ENCODE peak calls at places on chromosome 15, in five cellular contexts. One of them, this sample, is unnamed.
A peak's percentile ranks its signal among the peaks of the same experiment; 100 is the strongest.

GRCh38 chr15:58458076-58458475 is 26.3 kb downstream of the LIPC start:
- DNase-seq in upper lobe of left lung: no peak
- DNase-seq in GM12892: no peak
- DNase-seq in breast epithelium: no peak
- DNase-seq in sigmoid colon: no peak
- DNase-seq in this sample: no peak

GRCh38 chr15:89749951-89750559 is 994 bp downstream of the MESP1 start:
- DNase-seq in upper lobe of left lung: peak; percentile 34
- DNase-seq in breast epithelium: no peak
- DNase-seq in sigmoid colon: no peak
- DNase-seq in GM12892: no peak
- DNase-seq in this sample: peak; percentile 30

GRCh38 chr15:75721923-75722870 is 9.5 kb upstream of the CSPG4 start:
- DNase-seq in upper lobe of left lung: no peak
- DNase-seq in GM12892: no peak
- DNase-seq in breast epithelium: no peak
- DNase-seq in sigmoid colon: peak; percentile 70
- DNase-seq in this sample: no peak

GRCh38 chr15:58147151-58147550 is 9.0 kb downstream of the AQP9 start:
- DNase-seq in GM12892: no peak
- DNase-seq in breast epithelium: no peak
- DNase-seq in upper lobe of left lung: peak; percentile 33
- DNase-seq in sigmoid colon: no peak
- DNase-seq in this sample: no peak

GRCh38 chr15:101305820-101306255 is 10.8 kb upstream of the SNRPA1 start:
- DNase-seq in upper lobe of left lung: peak; percentile 12
- DNase-seq in GM12892: no peak
- DNase-seq in sigmoid colon: no peak
- DNase-seq in breast epithelium: no peak
- DNase-seq in this sample: peak; percentile 3

GRCh38 chr15:88954431-88955277 is 41.5 kb upstream of the MFGE8 start:
- DNase-seq in sigmoid colon: no peak
- DNase-seq in breast epithelium: no peak
- DNase-seq in upper lobe of left lung: no peak
- DNase-seq in GM12892: no peak
- DNase-seq in this sample: no peak

GRCh38 chr15:68423359-68424028 is 8.5 kb downstream of the ITGA11 start:
- DNase-seq in sigmoid colon: no peak
- DNase-seq in breast epithelium: no peak
- DNase-seq in upper lobe of left lung: no peak
- DNase-seq in GM12892: no peak
- DNase-seq in this sample: no peak

GRCh38 chr15:65824941-65825544 is 33.0 kb upstream of the DENND4A start:
- DNase-seq in upper lobe of left lung: peak; percentile 68
- DNase-seq in GM12892: no peak
- DNase-seq in breast epithelium: peak; percentile 54
- DNase-seq in sigmoid colon: peak; percentile 78
- DNase-seq in this sample: no peak

GRCh38 chr15:62850791-62851291 is 191.7 kb upstream of the TPM1 start:
- DNase-seq in breast epithelium: no peak
- DNase-seq in upper lobe of left lung: no peak
- DNase-seq in GM12892: no peak
- DNase-seq in sigmoid colon: no peak
- DNase-seq in this sample: no peak

GRCh38 chr15:100983221-100983620 is 64.1 kb downstream of the LRRK1 start:
- DNase-seq in upper lobe of left lung: no peak
- DNase-seq in breast epithelium: no peak
- DNase-seq in sigmoid colon: no peak
- DNase-seq in GM12892: no peak
- DNase-seq in this sample: no peak

GRCh38 chr15:77907824-77908751 is 169.4 kb downstream of the TBC1D2B start:
- DNase-seq in sigmoid colon: peak; percentile 57
- DNase-seq in upper lobe of left lung: peak; percentile 45
- DNase-seq in breast epithelium: no peak
- DNase-seq in GM12892: no peak
- DNase-seq in this sample: peak; percentile 84

GRCh38 chr15:25784876-25785642 is 78.1 kb downstream of the ATP10A start:
- DNase-seq in sigmoid colon: peak; percentile 58
- DNase-seq in upper lobe of left lung: no peak
- DNase-seq in breast epithelium: no peak
- DNase-seq in GM12892: no peak
- DNase-seq in this sample: no peak

GRCh38 chr15:74238984-74239645 is 3.0 kb downstream of the CCDC33 start:
- DNase-seq in breast epithelium: no peak
- DNase-seq in sigmoid colon: no peak
- DNase-seq in upper lobe of left lung: no peak
- DNase-seq in GM12892: no peak
- DNase-seq in this sample: no peak

GRCh38 chr15:48596415-48596814 is 49.1 kb downstream of the FBN1 start:
- DNase-seq in upper lobe of left lung: no peak
- DNase-seq in sigmoid colon: no peak
- DNase-seq in GM12892: no peak
- DNase-seq in breast epithelium: no peak
- DNase-seq in this sample: no peak

GRCh38 chr15:23504003-23504402 is 57.0 kb upstream of the GOLGA6L2 start:
- DNase-seq in breast epithelium: no peak
- DNase-seq in GM12892: no peak
- DNase-seq in upper lobe of left lung: no peak
- DNase-seq in sigmoid colon: no peak
- DNase-seq in this sample: no peak

GRCh38 chr15:91988071-91988470 is 134.6 kb downstream of the SLCO3A1 start:
- DNase-seq in sigmoid colon: no peak
- DNase-seq in breast epithelium: no peak
- DNase-seq in GM12892: no peak
- DNase-seq in upper lobe of left lung: no peak
- DNase-seq in this sample: no peak

GRCh38 chr15:96042734-96043224 is 287.7 kb upstream of the NR2F2 start:
- DNase-seq in upper lobe of left lung: no peak
- DNase-seq in sigmoid colon: no peak
- DNase-seq in breast epithelium: no peak
- DNase-seq in GM12892: no peak
- DNase-seq in this sample: no peak

GRCh38 chr15:39124925-39125625 is 455.8 kb upstream of the THBS1 start:
- DNase-seq in upper lobe of left lung: no peak
- DNase-seq in breast epithelium: no peak
- DNase-seq in GM12892: no peak
- DNase-seq in sigmoid colon: no peak
- DNase-seq in this sample: no peak

GRCh38 chr15:77107531-77108355 is 36.8 kb upstream of the TSPAN3 start:
- DNase-seq in sigmoid colon: peak; percentile 72
- DNase-seq in GM12892: no peak
- DNase-seq in upper lobe of left lung: peak; percentile 49
- DNase-seq in breast epithelium: peak; percentile 25
- DNase-seq in this sample: peak; percentile 62

GRCh38 chr15:35170216-35170615 is 85.1 kb upstream of the NANOGP8 start:
- DNase-seq in GM12892: no peak
- DNase-seq in breast epithelium: no peak
- DNase-seq in sigmoid colon: no peak
- DNase-seq in upper lobe of left lung: no peak
- DNase-seq in this sample: no peak

GRCh38 chr15:94263341-94264273 is 32.2 kb downstream of the MCTP2 start:
- DNase-seq in sigmoid colon: no peak
- DNase-seq in GM12892: no peak
- DNase-seq in breast epithelium: no peak
- DNase-seq in upper lobe of left lung: no peak
- DNase-seq in this sample: no peak

GRCh38 chr15:40054056-40054745 is 15.2 kb upstream of the SRP14 start:
- DNase-seq in upper lobe of left lung: no peak
- DNase-seq in sigmoid colon: peak; percentile 64
- DNase-seq in GM12892: no peak
- DNase-seq in breast epithelium: no peak
- DNase-seq in this sample: no peak

GRCh38 chr15:85503151-85503797 is 122.9 kb downstream of the AKAP13 start:
- DNase-seq in GM12892: no peak
- DNase-seq in breast epithelium: no peak
- DNase-seq in upper lobe of left lung: no peak
- DNase-seq in sigmoid colon: no peak
- DNase-seq in this sample: no peak

GRCh38 chr15:85500060-85500708 is 119.8 kb downstream of the AKAP13 start:
- DNase-seq in upper lobe of left lung: no peak
- DNase-seq in sigmoid colon: no peak
- DNase-seq in GM12892: no peak
- DNase-seq in breast epithelium: no peak
- DNase-seq in this sample: no peak

GRCh38 chr15:85500729-85501128 is 120.3 kb downstream of the AKAP13 start:
- DNase-seq in breast epithelium: no peak
- DNase-seq in GM12892: no peak
- DNase-seq in sigmoid colon: no peak
- DNase-seq in upper lobe of left lung: no peak
- DNase-seq in this sample: no peak

GRCh38 chr15:85499498-85499897 is 119.1 kb downstream of the AKAP13 start:
- DNase-seq in GM12892: no peak
- DNase-seq in sigmoid colon: no peak
- DNase-seq in breast epithelium: no peak
- DNase-seq in upper lobe of left lung: no peak
- DNase-seq in this sample: no peak

GRCh38 chr15:85501574-85501973 is 121.2 kb downstream of the AKAP13 start:
- DNase-seq in breast epithelium: no peak
- DNase-seq in GM12892: no peak
- DNase-seq in sigmoid colon: no peak
- DNase-seq in upper lobe of left lung: no peak
- DNase-seq in this sample: no peak
- TF ChIP-seq POLR2AphosphoS5 in breast epithelium: no peak
- TF ChIP-seq POLR2AphosphoS5 in GM12892: no peak
- TF ChIP-seq POLR2AphosphoS5 in sigmoid colon: no peak
- TF ChIP-seq POLR2AphosphoS5 in upper lobe of left lung: no peak
- TF ChIP-seq POLR2AphosphoS5 in this sample: no peak

DNA sequence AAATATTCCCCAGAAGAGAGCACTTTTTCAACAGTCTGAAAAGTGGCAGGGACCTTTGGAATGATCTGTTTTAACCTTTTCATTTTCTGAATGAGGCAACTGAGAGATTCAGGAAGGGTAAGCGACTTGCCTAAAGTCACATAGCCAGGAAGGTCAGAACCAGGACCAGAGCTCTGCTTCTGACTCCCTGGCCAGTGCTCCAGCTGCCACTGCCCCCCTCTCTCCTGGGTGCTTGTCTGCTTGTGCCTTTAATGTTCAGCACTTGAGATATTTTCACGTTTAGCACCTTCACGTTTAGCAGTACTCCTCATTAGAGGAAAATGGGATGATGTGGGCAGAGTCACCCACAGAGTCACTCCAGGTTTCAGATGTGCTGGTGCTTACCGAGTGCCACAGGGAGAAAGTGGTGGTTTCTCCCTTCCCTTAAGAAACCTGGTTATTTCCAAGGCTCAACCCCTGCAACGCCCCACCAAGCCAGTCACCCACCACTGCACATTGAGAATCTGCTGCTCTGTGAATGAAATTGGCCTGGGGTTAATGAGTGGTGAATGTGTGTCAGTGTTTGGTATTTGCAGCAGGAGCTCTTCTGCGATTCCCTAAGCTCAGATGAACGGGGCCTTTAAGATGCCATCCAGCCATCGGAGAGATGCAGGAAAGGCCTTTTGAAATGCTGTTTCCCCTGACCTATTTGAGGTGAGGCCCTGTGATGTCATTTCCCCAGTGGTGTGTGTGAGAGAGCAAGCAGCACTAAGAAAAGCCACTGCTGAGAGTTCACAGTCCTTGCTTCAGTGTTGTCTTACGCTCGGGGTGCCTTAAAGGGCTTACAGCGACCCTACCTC is 68.6 kb downstream of the SMAD3 start:
- DNase-seq in GM12892: peak; percentile 46
- DNase-seq in upper lobe of left lung: no peak
- DNase-seq in breast epithelium: no peak
- DNase-seq in sigmoid colon: peak; percentile 66
- DNase-seq in this sample: peak; percentile 54
- TF ChIP-seq POLR2AphosphoS5 in GM12892: peak; percentile 77
- TF ChIP-seq POLR2AphosphoS5 in upper lobe of left lung: no peak
- TF ChIP-seq POLR2AphosphoS5 in breast epithelium: no peak
- TF ChIP-seq POLR2AphosphoS5 in sigmoid colon: peak; percentile 42
- TF ChIP-seq POLR2AphosphoS5 in this sample: peak; percentile 67

GRCh38 chr15:52379395-52380111 is 83.9 kb upstream of the MYO5C start:
- DNase-seq in GM12892: no peak
- DNase-seq in sigmoid colon: no peak
- DNase-seq in upper lobe of left lung: no peak
- DNase-seq in breast epithelium: no peak
- DNase-seq in this sample: no peak

GRCh38 chr15:52382647-52383046 is 87.0 kb upstream of the MYO5C start:
- DNase-seq in GM12892: no peak
- DNase-seq in breast epithelium: no peak
- DNase-seq in sigmoid colon: no peak
- DNase-seq in upper lobe of left lung: no peak
- DNase-seq in this sample: no peak

GRCh38 chr15:52383100-52383588 is 87.5 kb upstream of the MYO5C start:
- DNase-seq in breast epithelium: no peak
- DNase-seq in GM12892: no peak
- DNase-seq in upper lobe of left lung: no peak
- DNase-seq in sigmoid colon: no peak
- DNase-seq in this sample: no peak

DNA sequence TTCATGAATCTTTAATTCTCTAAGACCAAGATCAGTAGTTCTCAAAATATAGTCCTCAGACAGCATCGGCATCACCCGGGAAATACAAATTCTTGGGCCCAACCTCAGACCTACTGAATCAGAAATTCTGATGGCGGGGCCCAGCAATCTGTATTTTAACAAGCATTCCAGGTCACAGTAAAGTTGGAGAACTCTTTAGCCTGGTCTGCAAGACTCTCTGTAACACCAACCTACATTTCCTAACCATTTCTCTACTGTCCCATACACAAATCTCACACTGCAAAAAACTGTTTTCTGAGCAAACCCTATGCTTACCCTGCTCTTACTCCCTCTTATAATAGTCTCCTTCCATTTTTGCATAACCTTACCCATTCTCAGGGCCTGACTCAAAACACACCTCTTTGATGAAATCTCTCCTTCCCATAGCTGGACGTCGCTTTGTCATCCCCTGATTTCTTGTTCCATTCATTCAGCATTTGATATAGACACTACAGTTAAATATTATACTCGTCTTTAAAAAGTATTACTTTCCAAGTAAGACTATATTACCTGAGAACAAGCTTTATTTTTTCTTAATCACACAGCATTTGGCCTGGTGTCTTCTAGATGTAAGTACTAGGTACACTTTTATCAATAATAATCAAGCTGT is 83.3 kb upstream of the MYO5C start:
- DNase-seq in upper lobe of left lung: no peak
- DNase-seq in GM12892: no peak
- DNase-seq in sigmoid colon: no peak
- DNase-seq in breast epithelium: no peak
- DNase-seq in this sample: no peak
- TF ChIP-seq POLR2AphosphoS5 in upper lobe of left lung: no peak
- TF ChIP-seq POLR2AphosphoS5 in GM12892: no peak
- TF ChIP-seq POLR2AphosphoS5 in sigmoid colon: no peak
- TF ChIP-seq POLR2AphosphoS5 in breast epithelium: no peak
- TF ChIP-seq POLR2AphosphoS5 in this sample: no peak

GRCh38 chr15:86162676-86163075 is 83.0 kb downstream of the AGBL1 start:
- DNase-seq in breast epithelium: no peak
- DNase-seq in upper lobe of left lung: no peak
- DNase-seq in GM12892: no peak
- DNase-seq in sigmoid colon: no peak
- DNase-seq in this sample: no peak

GRCh38 chr15:86163771-86164170 is 84.1 kb downstream of the AGBL1 start:
- DNase-seq in sigmoid colon: peak; percentile 67
- DNase-seq in upper lobe of left lung: no peak
- DNase-seq in breast epithelium: no peak
- DNase-seq in GM12892: no peak
- DNase-seq in this sample: no peak

GRCh38 chr15:86165263-86166204 is 85.9 kb downstream of the AGBL1 start:
- DNase-seq in GM12892: no peak
- DNase-seq in upper lobe of left lung: no peak
- DNase-seq in breast epithelium: no peak
- DNase-seq in sigmoid colon: no peak
- DNase-seq in this sample: no peak

GRCh38 chr15:86162172-86162591 is 82.5 kb downstream of the AGBL1 start:
- DNase-seq in GM12892: no peak
- DNase-seq in breast epithelium: no peak
- DNase-seq in sigmoid colon: no peak
- DNase-seq in upper lobe of left lung: no peak
- DNase-seq in this sample: no peak

GRCh38 chr15:86164222-86164898 is 84.7 kb downstream of the AGBL1 start:
- DNase-seq in upper lobe of left lung: no peak
- DNase-seq in sigmoid colon: peak; percentile 83
- DNase-seq in breast epithelium: no peak
- DNase-seq in GM12892: no peak
- DNase-seq in this sample: no peak
- TF ChIP-seq POLR2AphosphoS5 in upper lobe of left lung: no peak
- TF ChIP-seq POLR2AphosphoS5 in sigmoid colon: peak; percentile 70
- TF ChIP-seq POLR2AphosphoS5 in breast epithelium: no peak
- TF ChIP-seq POLR2AphosphoS5 in GM12892: no peak
- TF ChIP-seq POLR2AphosphoS5 in this sample: peak; percentile 21

This sample was measured in transverse colon.